ENCODE peak calls at places on chromosome 7, in nine cellular contexts. Z is left ventricle myocardium inferior, J is upper lobe of right lung, N is neural crest cell, V is fibroblast of lung, U is right atrium auricular region, S is lower leg skin, Q is SK-N-SH, H is GM10248. O is an unnamed sample.

GRCh38 chr7:108581655-108582491 is 12.2 kb downstream of the DNAJB9 start:
- DNase-seq in Z (no peak), J (no peak), N (no peak), V (peak), U (no peak), S (no peak), Q (no peak), H (no peak), O (no peak)

GRCh38 chr7:22633954-22634474 is 93.0 kb upstream of the IL6 start:
- DNase-seq in Z (no peak), J (no peak), N (no peak), V (no peak), U (no peak), S (no peak), Q (no peak), H (no peak), O (no peak)

GRCh38 chr7:77453531-77453930 is 37.4 kb upstream of the GSAP start:
- DNase-seq in Z (no peak), J (no peak), N (no peak), V (peak), U (no peak), S (no peak), Q (no peak), H (no peak), O (no peak)

GRCh38 chr7:70383947-70384475 is 747.9 kb upstream of the GALNT17 start:
- DNase-seq in Z (no peak), J (no peak), N (no peak), V (no peak), U (no peak), S (no peak), Q (no peak), H (no peak), O (no peak)

GRCh38 chr7:54674891-54675290 is 84.1 kb downstream of the SEC61G start:
- DNase-seq in Z (no peak), J (no peak), N (no peak), V (no peak), U (no peak), S (no peak), Q (no peak), H (no peak), O (no peak)

GRCh38 chr7:954330-955238 is at the start of gene ADAP1:
- DNase-seq in Z (peak), J (peak), N (peak), V (peak), U (no peak), S (no peak), Q (peak), H (peak), O (peak)

GRCh38 chr7:28792858-28793257 is 165.3 kb downstream of the TRIL start:
- DNase-seq in Z (no peak), J (no peak), N (no peak), V (no peak), U (no peak), S (no peak), Q (no peak), H (peak), O (no peak)

GRCh38 chr7:36017111-36017510 is 135.9 kb upstream of the EEPD1 start:
- DNase-seq in Z (no peak), J (no peak), N (no peak), V (no peak), U (peak), S (no peak), Q (no peak), H (no peak), O (no peak)

GRCh38 chr7:49099587-49100326 is 175.4 kb downstream of the CDC14C start:
- DNase-seq in Z (no peak), J (no peak), N (no peak), V (no peak), U (no peak), S (no peak), Q (no peak), H (no peak), O (no peak)

GRCh38 chr7:76326646-76327233 is 24.3 kb downstream of the HSPB1 start:
- DNase-seq in Z (no peak), J (no peak), N (no peak), V (peak), U (no peak), S (no peak), Q (no peak), H (no peak), O (no peak)

DNA sequence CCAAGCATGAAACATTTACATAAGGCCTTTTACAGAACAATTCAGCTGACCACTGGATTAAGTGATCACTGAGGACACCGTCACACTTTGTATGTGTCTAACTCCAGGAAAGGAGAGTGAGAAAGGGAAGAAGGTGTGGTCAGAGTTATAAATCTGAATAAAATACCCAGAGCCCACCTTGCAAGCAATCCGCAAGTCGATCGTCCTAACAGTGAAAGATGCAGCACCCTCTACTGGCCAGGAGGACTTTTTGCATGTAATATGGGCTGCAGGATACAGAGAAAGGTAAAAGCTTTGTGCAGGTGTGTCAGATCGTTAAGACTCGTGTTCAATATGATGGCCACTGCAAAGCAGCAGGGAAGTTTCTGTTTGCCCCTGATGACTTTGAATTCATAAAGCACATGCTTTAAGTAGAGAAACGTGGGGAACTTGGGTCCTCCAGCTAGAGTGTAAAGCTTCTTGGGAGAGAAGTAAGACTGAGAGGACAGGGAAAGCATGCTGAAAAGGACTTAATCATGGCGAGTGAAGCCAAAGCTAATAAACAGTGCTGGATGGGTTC is 68.5 kb upstream of the BMPER start:
- DNase-seq in Z (no peak), J (no peak), N (no peak), V (peak), U (no peak), S (no peak), Q (peak), H (no peak), O (no peak)
- TF ChIP-seq CTCF in Z (no peak), J (no peak), N (peak), V (no peak), U (no peak), S (no peak), Q (peak), H (peak), O (peak)

DNA sequence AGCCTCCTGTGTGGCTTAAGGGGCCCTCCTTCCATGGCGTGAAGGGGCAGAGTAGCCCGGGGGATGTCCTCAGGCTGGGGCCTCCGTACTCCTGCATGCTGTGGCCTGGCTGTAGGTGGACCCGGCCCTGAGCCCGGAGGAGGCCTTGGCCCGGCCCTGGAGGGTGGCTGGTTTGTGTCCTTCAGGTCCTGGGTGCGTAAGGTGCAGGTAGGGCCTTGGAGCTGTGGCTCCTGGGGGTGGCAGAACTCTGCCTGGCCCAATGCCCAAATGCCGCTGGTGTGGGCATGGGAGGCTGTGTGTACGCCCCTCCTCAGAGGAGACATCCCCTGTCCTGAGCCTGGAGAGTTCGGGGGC is 26.9 kb upstream of the AMZ1 start:
- DNase-seq in Z (no peak), J (no peak), N (no peak), V (no peak), U (no peak), S (no peak), Q (no peak), H (no peak), O (no peak)
- TF ChIP-seq CTCF in Z (no peak), J (no peak), N (peak), V (no peak), U (no peak), S (no peak), Q (no peak), H (no peak), O (no peak)

GRCh38 chr7:8724080-8724718 is 290.8 kb downstream of the NXPH1 start:
- DNase-seq in Z (no peak), J (no peak), N (peak), V (no peak), U (no peak), S (no peak), Q (peak), H (peak), O (peak)
- TF ChIP-seq CTCF in Z (peak), J (peak), N (peak), V (no peak), U (no peak), S (no peak), Q (peak), H (peak), O (peak)

GRCh38 chr7:99310004-99310403 is 15.7 kb upstream of the ARPC1A start:
- DNase-seq in Z (no peak), J (no peak), N (no peak), V (no peak), U (no peak), S (no peak), Q (no peak), H (no peak), O (no peak)

GRCh38 chr7:99309141-99309540 is 16.6 kb upstream of the ARPC1A start:
- DNase-seq in Z (no peak), J (no peak), N (no peak), V (no peak), U (no peak), S (no peak), Q (no peak), H (no peak), O (no peak)

GRCh38 chr7:99313204-99313573 is 12.5 kb upstream of the ARPC1A start:
- DNase-seq in Z (no peak), J (no peak), N (no peak), V (no peak), U (no peak), S (no peak), Q (no peak), H (no peak), O (no peak)

GRCh38 chr7:99312316-99313203 is 13.1 kb upstream of the ARPC1A start:
- DNase-seq in Z (peak), J (no peak), N (peak), V (peak), U (peak), S (peak), Q (peak), H (peak), O (peak)

DNA sequence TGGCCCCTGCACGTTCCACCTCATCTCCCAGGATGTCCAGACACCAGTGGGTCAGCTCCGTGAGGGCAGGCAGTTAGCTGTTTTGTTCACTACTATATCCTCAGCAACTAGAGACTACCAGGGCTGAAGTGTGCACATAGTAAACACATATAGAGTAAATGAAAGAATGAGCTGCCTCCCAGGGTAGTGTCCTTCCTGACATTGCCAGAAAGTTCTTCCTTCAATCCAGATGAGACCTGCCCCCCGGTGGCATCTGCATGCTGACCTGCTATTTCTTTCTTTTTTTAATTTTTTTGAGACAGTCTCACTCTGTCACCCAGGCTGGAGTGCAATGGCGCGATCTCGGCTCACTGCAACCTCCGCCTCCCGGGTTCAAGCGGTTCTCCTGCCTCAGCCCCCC is 14.0 kb upstream of the ARPC1A start:
- DNase-seq in Z (no peak), J (no peak), N (no peak), V (no peak), U (no peak), S (no peak), Q (no peak), H (no peak), O (no peak)
- TF ChIP-seq CTCF in Z (no peak), J (no peak), N (no peak), V (no peak), U (no peak), S (no peak), Q (peak), H (no peak), O (no peak)

O was measured in endothelial cell.